ENCODE peak calls at places on chromosomes 12 and 14, in nine cellular contexts. One of them, this sample, is unnamed.

GRCh38 chr14:22838631-22839041 is 2.3 kb downstream of the MMP14 start:
- DNase-seq in PC-3: no peak
- DNase-seq in nephron progenitor cell: no peak
- DNase-seq in omental fat pad: no peak
- DNase-seq in choroid plexus epithelial cell: peak
- DNase-seq in RWPE1: no peak
- DNase-seq in cardiac fibroblast: peak
- DNase-seq in left ventricle myocardium inferior: no peak
- DNase-seq in adrenal gland: no peak
- DNase-seq in this sample: peak

GRCh38 chr12:126891789-126892188 is 1375.2 kb upstream of the TMEM132C start:
- DNase-seq in cardiac fibroblast: no peak
- DNase-seq in PC-3: peak
- DNase-seq in RWPE1: no peak
- DNase-seq in omental fat pad: no peak
- DNase-seq in nephron progenitor cell: peak
- DNase-seq in choroid plexus epithelial cell: no peak
- DNase-seq in left ventricle myocardium inferior: no peak
- DNase-seq in adrenal gland: no peak
- DNase-seq in this sample: no peak

GRCh38 chr14:59483360-59483759 is 848 bp downstream of the L3HYPDH start:
- DNase-seq in RWPE1: peak
- DNase-seq in PC-3: peak
- DNase-seq in cardiac fibroblast: peak
- DNase-seq in omental fat pad: no peak
- DNase-seq in nephron progenitor cell: peak
- DNase-seq in adrenal gland: peak
- DNase-seq in choroid plexus epithelial cell: peak
- DNase-seq in left ventricle myocardium inferior: no peak
- DNase-seq in this sample: peak

GRCh38 chr12:61071015-61071414 is 1189.2 kb upstream of the USP15 start:
- DNase-seq in omental fat pad: no peak
- DNase-seq in nephron progenitor cell: no peak
- DNase-seq in cardiac fibroblast: no peak
- DNase-seq in adrenal gland: no peak
- DNase-seq in PC-3: no peak
- DNase-seq in RWPE1: no peak
- DNase-seq in left ventricle myocardium inferior: no peak
- DNase-seq in choroid plexus epithelial cell: no peak
- DNase-seq in this sample: no peak

GRCh38 chr12:82931349-82932116 is 244.8 kb downstream of the TMTC2 start:
- DNase-seq in choroid plexus epithelial cell: peak
- DNase-seq in omental fat pad: no peak
- DNase-seq in RWPE1: no peak
- DNase-seq in adrenal gland: no peak
- DNase-seq in PC-3: peak
- DNase-seq in cardiac fibroblast: no peak
- DNase-seq in left ventricle myocardium inferior: no peak
- DNase-seq in nephron progenitor cell: no peak
- DNase-seq in this sample: peak

GRCh38 chr12:50052964-50053363 is 4.4 kb upstream of the ASIC1 start:
- DNase-seq in PC-3: no peak
- DNase-seq in cardiac fibroblast: no peak
- DNase-seq in nephron progenitor cell: no peak
- DNase-seq in RWPE1: no peak
- DNase-seq in adrenal gland: no peak
- DNase-seq in choroid plexus epithelial cell: no peak
- DNase-seq in left ventricle myocardium inferior: no peak
- DNase-seq in omental fat pad: no peak
- DNase-seq in this sample: no peak

GRCh38 chr12:26831959-26832816 is 806 bp downstream of the ITPR2 start:
- DNase-seq in RWPE1: peak
- DNase-seq in omental fat pad: no peak
- DNase-seq in left ventricle myocardium inferior: peak
- DNase-seq in choroid plexus epithelial cell: peak
- DNase-seq in PC-3: peak
- DNase-seq in cardiac fibroblast: peak
- DNase-seq in nephron progenitor cell: peak
- DNase-seq in adrenal gland: peak
- DNase-seq in this sample: peak

GRCh38 chr14:36986407-36986806 is 186.0 kb downstream of the SLC25A21 start:
- DNase-seq in omental fat pad: no peak
- DNase-seq in choroid plexus epithelial cell: no peak
- DNase-seq in adrenal gland: no peak
- DNase-seq in left ventricle myocardium inferior: no peak
- DNase-seq in PC-3: no peak
- DNase-seq in RWPE1: no peak
- DNase-seq in cardiac fibroblast: no peak
- DNase-seq in nephron progenitor cell: no peak
- DNase-seq in this sample: no peak

GRCh38 chr12:108856428-108857157 is 790 bp downstream of the SSH1 start:
- DNase-seq in adrenal gland: peak
- DNase-seq in nephron progenitor cell: peak
- DNase-seq in RWPE1: no peak
- DNase-seq in choroid plexus epithelial cell: peak
- DNase-seq in omental fat pad: no peak
- DNase-seq in left ventricle myocardium inferior: peak
- DNase-seq in cardiac fibroblast: peak
- DNase-seq in PC-3: peak
- DNase-seq in this sample: peak

GRCh38 chr14:76688373-76688671 is 72.9 kb upstream of the VASH1 start:
- DNase-seq in cardiac fibroblast: no peak
- DNase-seq in adrenal gland: no peak
- DNase-seq in omental fat pad: no peak
- DNase-seq in nephron progenitor cell: no peak
- DNase-seq in RWPE1: no peak
- DNase-seq in PC-3: no peak
- DNase-seq in choroid plexus epithelial cell: no peak
- DNase-seq in left ventricle myocardium inferior: no peak
- DNase-seq in this sample: no peak

GRCh38 chr12:109793411-109793810 is 39.8 kb downstream of the TRPV4 start:
- DNase-seq in omental fat pad: no peak
- DNase-seq in RWPE1: no peak
- DNase-seq in PC-3: no peak
- DNase-seq in cardiac fibroblast: no peak
- DNase-seq in choroid plexus epithelial cell: no peak
- DNase-seq in nephron progenitor cell: no peak
- DNase-seq in adrenal gland: no peak
- DNase-seq in left ventricle myocardium inferior: no peak
- DNase-seq in this sample: no peak

GRCh38 chr12:1691123-1692007 is 495 bp downstream of the ADIPOR2 start:
- DNase-seq in RWPE1: peak
- DNase-seq in nephron progenitor cell: peak
- DNase-seq in adrenal gland: no peak
- DNase-seq in choroid plexus epithelial cell: peak
- DNase-seq in omental fat pad: no peak
- DNase-seq in cardiac fibroblast: peak
- DNase-seq in PC-3: peak
- DNase-seq in left ventricle myocardium inferior: peak
- DNase-seq in this sample: peak

GRCh38 chr12:9039397-9039977 is 50.1 kb downstream of the KLRG1 start:
- DNase-seq in nephron progenitor cell: peak
- DNase-seq in PC-3: peak
- DNase-seq in cardiac fibroblast: peak
- DNase-seq in choroid plexus epithelial cell: peak
- DNase-seq in adrenal gland: no peak
- DNase-seq in left ventricle myocardium inferior: no peak
- DNase-seq in omental fat pad: no peak
- DNase-seq in RWPE1: peak
- DNase-seq in this sample: peak

GRCh38 chr12:27190761-27191160 is 53.3 kb upstream of the STK38L start:
- DNase-seq in PC-3: peak
- DNase-seq in omental fat pad: no peak
- DNase-seq in left ventricle myocardium inferior: no peak
- DNase-seq in nephron progenitor cell: no peak
- DNase-seq in RWPE1: no peak
- DNase-seq in cardiac fibroblast: peak
- DNase-seq in choroid plexus epithelial cell: peak
- DNase-seq in adrenal gland: no peak
- DNase-seq in this sample: no peak

GRCh38 chr14:92453691-92454090 is 59.9 kb upstream of the RIN3 start:
- DNase-seq in RWPE1: no peak
- DNase-seq in left ventricle myocardium inferior: no peak
- DNase-seq in omental fat pad: no peak
- DNase-seq in cardiac fibroblast: no peak
- DNase-seq in PC-3: no peak
- DNase-seq in nephron progenitor cell: no peak
- DNase-seq in choroid plexus epithelial cell: no peak
- DNase-seq in adrenal gland: no peak
- DNase-seq in this sample: no peak

GRCh38 chr12:1864867-1865266 is 44.5 kb downstream of the LRTM2 start:
- DNase-seq in PC-3: no peak
- DNase-seq in nephron progenitor cell: no peak
- DNase-seq in choroid plexus epithelial cell: no peak
- DNase-seq in left ventricle myocardium inferior: no peak
- DNase-seq in cardiac fibroblast: no peak
- DNase-seq in adrenal gland: no peak
- DNase-seq in RWPE1: no peak
- DNase-seq in omental fat pad: no peak
- DNase-seq in this sample: no peak

GRCh38 chr12:70830221-70831061 is 90.1 kb downstream of the PTPRR start:
- DNase-seq in adrenal gland: no peak
- DNase-seq in nephron progenitor cell: no peak
- DNase-seq in choroid plexus epithelial cell: no peak
- DNase-seq in RWPE1: no peak
- DNase-seq in left ventricle myocardium inferior: no peak
- DNase-seq in PC-3: no peak
- DNase-seq in cardiac fibroblast: no peak
- DNase-seq in omental fat pad: no peak
- DNase-seq in this sample: no peak
- TF ChIP-seq CTCF in adrenal gland: no peak
- TF ChIP-seq CTCF in nephron progenitor cell: no peak
- TF ChIP-seq CTCF in choroid plexus epithelial cell: no peak
- TF ChIP-seq CTCF in RWPE1: no peak
- TF ChIP-seq CTCF in left ventricle myocardium inferior: no peak
- TF ChIP-seq CTCF in PC-3: no peak
- TF ChIP-seq CTCF in cardiac fibroblast: no peak
- TF ChIP-seq CTCF in omental fat pad: no peak
- TF ChIP-seq CTCF in this sample: no peak

GRCh38 chr12:7031306-7031705 is 13.0 kb upstream of the LPCAT3 start:
- DNase-seq in left ventricle myocardium inferior: no peak
- DNase-seq in omental fat pad: no peak
- DNase-seq in nephron progenitor cell: no peak
- DNase-seq in PC-3: no peak
- DNase-seq in adrenal gland: no peak
- DNase-seq in cardiac fibroblast: no peak
- DNase-seq in choroid plexus epithelial cell: no peak
- DNase-seq in RWPE1: no peak
- DNase-seq in this sample: no peak

GRCh38 chr12:7021956-7022355 is 3.7 kb upstream of the LPCAT3 start:
- DNase-seq in left ventricle myocardium inferior: no peak
- DNase-seq in RWPE1: peak
- DNase-seq in omental fat pad: no peak
- DNase-seq in adrenal gland: no peak
- DNase-seq in cardiac fibroblast: no peak
- DNase-seq in choroid plexus epithelial cell: no peak
- DNase-seq in PC-3: no peak
- DNase-seq in nephron progenitor cell: no peak
- DNase-seq in this sample: peak

GRCh38 chr12:7023096-7023495 is 4.8 kb upstream of the LPCAT3 start:
- DNase-seq in nephron progenitor cell: no peak
- DNase-seq in omental fat pad: no peak
- DNase-seq in RWPE1: no peak
- DNase-seq in cardiac fibroblast: no peak
- DNase-seq in adrenal gland: no peak
- DNase-seq in PC-3: no peak
- DNase-seq in choroid plexus epithelial cell: no peak
- DNase-seq in left ventricle myocardium inferior: no peak
- DNase-seq in this sample: no peak

DNA sequence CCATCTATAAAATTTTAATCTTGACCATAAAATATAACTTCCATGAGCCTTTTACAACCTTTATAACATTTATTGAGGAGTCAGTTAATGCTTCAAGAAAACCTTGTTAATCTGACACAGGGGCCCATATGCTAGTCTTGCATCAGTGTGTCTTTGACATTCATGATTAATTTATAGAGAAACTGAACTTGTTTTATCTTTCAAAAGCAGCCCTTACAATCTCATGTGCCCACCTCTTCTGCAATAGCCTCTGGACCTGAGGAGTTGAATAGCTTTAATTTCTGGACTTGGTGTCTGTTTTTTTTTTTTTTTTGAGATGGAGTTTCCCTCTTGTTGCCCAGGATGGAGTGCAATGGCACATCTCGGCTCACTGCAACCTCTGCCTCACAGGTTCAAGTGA is 8.6 kb upstream of the LPCAT3 start:
- DNase-seq in cardiac fibroblast: no peak
- DNase-seq in adrenal gland: no peak
- DNase-seq in left ventricle myocardium inferior: no peak
- DNase-seq in choroid plexus epithelial cell: no peak
- DNase-seq in omental fat pad: no peak
- DNase-seq in RWPE1: no peak
- DNase-seq in PC-3: no peak
- DNase-seq in nephron progenitor cell: no peak
- DNase-seq in this sample: no peak
- TF ChIP-seq CTCF in cardiac fibroblast: no peak
- TF ChIP-seq CTCF in adrenal gland: no peak
- TF ChIP-seq CTCF in left ventricle myocardium inferior: no peak
- TF ChIP-seq CTCF in choroid plexus epithelial cell: no peak
- TF ChIP-seq CTCF in omental fat pad: no peak
- TF ChIP-seq CTCF in RWPE1: no peak
- TF ChIP-seq CTCF in PC-3: no peak
- TF ChIP-seq CTCF in nephron progenitor cell: no peak
- TF ChIP-seq CTCF in this sample: no peak

DNA sequence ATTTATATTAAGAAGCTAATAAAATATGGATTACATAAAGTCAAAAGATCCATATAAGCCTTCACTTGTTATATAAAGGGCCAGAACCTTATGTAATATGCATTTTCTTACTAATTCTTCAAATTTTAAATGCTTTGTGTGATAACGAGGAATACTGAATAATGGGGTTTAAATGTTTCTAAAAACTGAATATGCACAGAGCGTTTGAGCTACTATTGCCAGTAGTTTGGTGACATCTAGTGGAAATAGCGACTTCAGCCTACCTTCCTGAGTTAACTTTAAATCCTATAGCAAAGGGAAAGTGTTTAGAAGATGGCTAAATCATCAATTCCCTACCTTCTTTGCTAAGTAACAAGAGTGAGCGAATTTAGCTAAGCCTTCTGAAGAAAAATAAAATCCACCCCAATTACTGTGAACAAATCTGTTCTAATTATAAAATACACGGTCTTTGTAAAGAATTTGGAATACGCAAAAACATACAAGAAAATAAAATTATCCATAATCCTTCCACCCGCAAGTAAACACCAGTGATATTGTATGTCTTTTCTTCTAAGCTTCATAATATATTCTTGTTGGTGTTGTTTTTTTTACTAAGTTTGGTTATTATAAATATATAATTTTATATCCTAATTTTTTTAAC is 115.5 kb upstream of the G2E3 start:
- DNase-seq in PC-3: peak
- DNase-seq in adrenal gland: no peak
- DNase-seq in left ventricle myocardium inferior: no peak
- DNase-seq in RWPE1: peak
- DNase-seq in cardiac fibroblast: peak
- DNase-seq in omental fat pad: no peak
- DNase-seq in choroid plexus epithelial cell: peak
- DNase-seq in nephron progenitor cell: no peak
- DNase-seq in this sample: peak
- TF ChIP-seq CTCF in PC-3: peak
- TF ChIP-seq CTCF in adrenal gland: peak
- TF ChIP-seq CTCF in left ventricle myocardium inferior: peak
- TF ChIP-seq CTCF in RWPE1: peak
- TF ChIP-seq CTCF in cardiac fibroblast: peak
- TF ChIP-seq CTCF in omental fat pad: no peak
- TF ChIP-seq CTCF in choroid plexus epithelial cell: peak
- TF ChIP-seq CTCF in nephron progenitor cell: peak
- TF ChIP-seq CTCF in this sample: peak

GRCh38 chr12:43349863-43350262 is 202.1 kb downstream of the ADAMTS20 start:
- DNase-seq in choroid plexus epithelial cell: peak
- DNase-seq in left ventricle myocardium inferior: no peak
- DNase-seq in RWPE1: no peak
- DNase-seq in omental fat pad: no peak
- DNase-seq in adrenal gland: no peak
- DNase-seq in nephron progenitor cell: no peak
- DNase-seq in PC-3: peak
- DNase-seq in cardiac fibroblast: peak
- DNase-seq in this sample: peak
- TF ChIP-seq CTCF in choroid plexus epithelial cell: peak
- TF ChIP-seq CTCF in left ventricle myocardium inferior: no peak
- TF ChIP-seq CTCF in RWPE1: peak
- TF ChIP-seq CTCF in omental fat pad: no peak
- TF ChIP-seq CTCF in adrenal gland: peak
- TF ChIP-seq CTCF in nephron progenitor cell: no peak
- TF ChIP-seq CTCF in PC-3: peak
- TF ChIP-seq CTCF in cardiac fibroblast: no peak
- TF ChIP-seq CTCF in this sample: peak

This sample was measured in MCF 10A.